ENCODE peak calls at places on chromosome 1, in four cellular contexts. One of them, this sample, is unnamed.
A peak's percentile ranks its signal among the peaks of the same experiment; 100 is the strongest.

GRCh38 chr1:227285745-227286144 is 32.5 kb downstream of the CDC42BPA start:
- DNase-seq in WTC11: no peak
- DNase-seq in AG08395: no peak
- DNase-seq in CD8-positive, alpha-beta memory T cell: no peak
- DNase-seq in this sample: no peak

GRCh38 chr1:195965475-195965874 is 642.8 kb downstream of the KCNT2 start:
- DNase-seq in CD8-positive, alpha-beta memory T cell: no peak
- DNase-seq in WTC11: no peak
- DNase-seq in AG08395: no peak
- DNase-seq in this sample: no peak

GRCh38 chr1:5515501-5515900 is 476.7 kb downstream of the NPHP4 start:
- DNase-seq in CD8-positive, alpha-beta memory T cell: no peak
- DNase-seq in WTC11: no peak
- DNase-seq in AG08395: no peak
- DNase-seq in this sample: no peak

GRCh38 chr1:154420172-154420571 is 15.0 kb downstream of the IL6R start:
- DNase-seq in CD8-positive, alpha-beta memory T cell: peak; percentile 47
- DNase-seq in WTC11: no peak
- DNase-seq in AG08395: peak; percentile 81
- DNase-seq in this sample: no peak

GRCh38 chr1:61097326-61097725 is 15.0 kb downstream of the NFIA start:
- DNase-seq in CD8-positive, alpha-beta memory T cell: no peak
- DNase-seq in WTC11: no peak
- DNase-seq in AG08395: peak; percentile 51
- DNase-seq in this sample: peak; percentile 56

GRCh38 chr1:53278294-53278693 is 40.0 kb upstream of the MAGOH start:
- DNase-seq in WTC11: peak; percentile 76
- DNase-seq in AG08395: peak; percentile 81
- DNase-seq in CD8-positive, alpha-beta memory T cell: peak; percentile 78
- DNase-seq in this sample: no peak

GRCh38 chr1:201885531-201886075 is 3.1 kb upstream of the SHISA4 start:
- DNase-seq in AG08395: peak; percentile 74
- DNase-seq in CD8-positive, alpha-beta memory T cell: no peak
- DNase-seq in WTC11: no peak
- DNase-seq in this sample: no peak

GRCh38 chr1:9595156-9595967 is 6.7 kb downstream of the TMEM201 start:
- DNase-seq in CD8-positive, alpha-beta memory T cell: no peak
- DNase-seq in AG08395: no peak
- DNase-seq in WTC11: no peak
- DNase-seq in this sample: no peak

GRCh38 chr1:228281631-228282328 is 73.9 kb downstream of the OBSCN start:
- DNase-seq in WTC11: peak; percentile 5
- DNase-seq in CD8-positive, alpha-beta memory T cell: no peak
- DNase-seq in AG08395: no peak
- DNase-seq in this sample: no peak

GRCh38 chr1:16967095-16967567 is 13.3 kb downstream of the MFAP2 start:
- DNase-seq in CD8-positive, alpha-beta memory T cell: no peak
- DNase-seq in AG08395: peak; percentile 57
- DNase-seq in WTC11: no peak
- DNase-seq in this sample: no peak

GRCh38 chr1:243312962-243313634 is 57.3 kb downstream of the SDCCAG8 start:
- DNase-seq in WTC11: no peak
- DNase-seq in AG08395: no peak
- DNase-seq in CD8-positive, alpha-beta memory T cell: no peak
- DNase-seq in this sample: no peak

GRCh38 chr1:63643517-63643916 is 50.3 kb downstream of the PGM1 start:
- DNase-seq in AG08395: no peak
- DNase-seq in CD8-positive, alpha-beta memory T cell: no peak
- DNase-seq in WTC11: no peak
- DNase-seq in this sample: no peak

GRCh38 chr1:176691251-176692228 is 228.6 kb downstream of the PAPPA2 start:
- DNase-seq in CD8-positive, alpha-beta memory T cell: no peak
- DNase-seq in AG08395: peak; percentile 60
- DNase-seq in WTC11: peak; percentile 30
- DNase-seq in this sample: peak; percentile 31

GRCh38 chr1:88655685-88656299 is 28.3 kb upstream of the PKN2 start:
- DNase-seq in AG08395: peak; percentile 24
- DNase-seq in WTC11: no peak
- DNase-seq in CD8-positive, alpha-beta memory T cell: no peak
- DNase-seq in this sample: no peak

GRCh38 chr1:192580351-192580962 is 4.9 kb downstream of the RGS1 start:
- DNase-seq in WTC11: no peak
- DNase-seq in CD8-positive, alpha-beta memory T cell: no peak
- DNase-seq in AG08395: peak; percentile 67
- DNase-seq in this sample: no peak

GRCh38 chr1:183590225-183591191 is at the start of gene NCF2:
- DNase-seq in AG08395: no peak
- DNase-seq in CD8-positive, alpha-beta memory T cell: no peak
- DNase-seq in WTC11: no peak
- DNase-seq in this sample: no peak

GRCh38 chr1:231279081-231279480 is 38.1 kb downstream of the GNPAT start:
- DNase-seq in AG08395: no peak
- DNase-seq in CD8-positive, alpha-beta memory T cell: no peak
- DNase-seq in WTC11: no peak
- DNase-seq in this sample: no peak

GRCh38 chr1:156908541-156908940 is 11.9 kb upstream of the LRRC71 start:
- DNase-seq in AG08395: no peak
- DNase-seq in CD8-positive, alpha-beta memory T cell: no peak
- DNase-seq in WTC11: no peak
- DNase-seq in this sample: no peak

GRCh38 chr1:184315254-184315653 is 71.6 kb upstream of the C1orf21 start:
- DNase-seq in AG08395: peak; percentile 63
- DNase-seq in CD8-positive, alpha-beta memory T cell: no peak
- DNase-seq in WTC11: no peak
- DNase-seq in this sample: peak; percentile 49

GRCh38 chr1:43267291-43267805 is 2.4 kb upstream of the TMEM125 start:
- DNase-seq in AG08395: peak; percentile 86
- DNase-seq in CD8-positive, alpha-beta memory T cell: no peak
- DNase-seq in WTC11: no peak
- DNase-seq in this sample: peak; percentile 49

GRCh38 chr1:53693773-53694717 is 44.9 kb downstream of the GLIS1 start:
- DNase-seq in WTC11: no peak
- DNase-seq in CD8-positive, alpha-beta memory T cell: no peak
- DNase-seq in AG08395: no peak
- DNase-seq in this sample: no peak

GRCh38 chr1:69016468-69016867 is 519.6 kb upstream of the DEPDC1 start:
- DNase-seq in CD8-positive, alpha-beta memory T cell: no peak
- DNase-seq in AG08395: no peak
- DNase-seq in WTC11: no peak
- DNase-seq in this sample: no peak

This sample was measured in AG09309.